ENCODE peak calls at places on chromosomes 2 and 18, in seven cellular contexts. P is GF-D8, H is EH, Z is NCI-H2081, V is D341Med, G is WERI-Rb-1, N is thoracic aorta. M is an unnamed sample.

GRCh38 chr2:239822146-239822945 is 202.8 kb downstream of the NDUFA10 start:
- DNase-seq in P (no peak), H (no peak), Z (no peak), V (peak; percentile 5), G (no peak), N (no peak), M (no peak)

GRCh38 chr2:197121255-197121654 is 189.3 kb downstream of the ANKRD44 start:
- DNase-seq in P (no peak), H (no peak), Z (peak; percentile 30), V (no peak), G (no peak), N (no peak), M (no peak)

GRCh38 chr2:66030553-66030952 is 404.4 kb upstream of the MEIS1 start:
- DNase-seq in P (no peak), H (peak; percentile 24), Z (no peak), V (no peak), G (no peak), N (no peak), M (no peak)

GRCh38 chr18:67483237-67483636 is 33.3 kb downstream of the DSEL start:
- DNase-seq in P (no peak), H (no peak), Z (no peak), V (no peak), G (no peak), N (no peak), M (no peak)

GRCh38 chr2:127569274-127570065 is 34.0 kb downstream of the MYO7B start:
- DNase-seq in P (no peak), H (peak; percentile 79), Z (no peak), V (no peak), G (no peak), N (peak; percentile 66), M (peak; percentile 74)

GRCh38 chr2:12884713-12885282 is 168.1 kb downstream of the TRIB2 start:
- DNase-seq in P (no peak), H (peak; percentile 99), Z (no peak), V (no peak), G (no peak), N (peak; percentile 3), M (peak; percentile 79)

GRCh38 chr2:239370403-239370802 is 30.4 kb downstream of the HDAC4 start:
- DNase-seq in P (no peak), H (no peak), Z (no peak), V (no peak), G (no peak), N (no peak), M (no peak)

GRCh38 chr18:71398530-71398929 is 1109.7 kb downstream of the SOCS6 start:
- DNase-seq in P (no peak), H (no peak), Z (peak; percentile 37), V (no peak), G (peak; percentile 50), N (no peak), M (no peak)

GRCh38 chr2:167826906-167827305 is 420.5 kb downstream of the STK39 start:
- DNase-seq in P (no peak), H (no peak), Z (no peak), V (no peak), G (no peak), N (no peak), M (no peak)

GRCh38 chr2:42567806-42568429 is 514 bp upstream of the MTA3 start:
- DNase-seq in P (no peak), H (peak; percentile 19), Z (peak; percentile 26), V (peak; percentile 48), G (peak; percentile 45), N (no peak), M (peak; percentile 17)

GRCh38 chr2:234495801-234496441 is 960 bp downstream of the ARL4C start:
- DNase-seq in P (no peak), H (peak; percentile 39), Z (no peak), V (peak; percentile 23), G (peak; percentile 50), N (no peak), M (peak; percentile 53)

GRCh38 chr2:238690673-238690965 is 157.3 kb upstream of the TWIST2 start:
- DNase-seq in P (no peak), H (no peak), Z (no peak), V (no peak), G (no peak), N (no peak), M (no peak)

GRCh38 chr2:227939271-227940027 is 68.0 kb downstream of the DAW1 start:
- DNase-seq in P (no peak), H (peak; percentile 56), Z (peak; percentile 50), V (peak; percentile 59), G (peak; percentile 46), N (no peak), M (peak; percentile 15)

GRCh38 chr2:74505448-74506246 is 1.8 kb downstream of the PCGF1 start:
- DNase-seq in P (no peak), H (no peak), Z (no peak), V (no peak), G (no peak), N (no peak), M (no peak)

GRCh38 chr2:68646303-68646702 is 2.9 kb downstream of the PROKR1 start:
- DNase-seq in P (no peak), H (no peak), Z (no peak), V (peak; percentile 35), G (peak; percentile 38), N (no peak), M (no peak)

GRCh38 chr2:45435316-45435715 is 175.8 kb downstream of the SRBD1 start:
- DNase-seq in P (no peak), H (peak; percentile 97), Z (no peak), V (peak; percentile 10), G (no peak), N (no peak), M (no peak)

GRCh38 chr2:69570474-69570873 is 73.1 kb downstream of the AAK1 start:
- DNase-seq in P (no peak), H (no peak), Z (no peak), V (no peak), G (no peak), N (no peak), M (no peak)

GRCh38 chr2:71851094-71851755 is 296.4 kb downstream of the CYP26B1 start:
- DNase-seq in P (no peak), H (no peak), Z (no peak), V (no peak), G (no peak), N (no peak), M (no peak)

GRCh38 chr2:209473930-209474419 is 50.1 kb downstream of the MAP2 start:
- DNase-seq in P (peak; percentile 6), H (peak; percentile 95), Z (no peak), V (no peak), G (no peak), N (no peak), M (peak; percentile 72)

GRCh38 chr2:154425999-154426398 is 272.5 kb upstream of the KCNJ3 start:
- DNase-seq in P (no peak), H (no peak), Z (no peak), V (no peak), G (no peak), N (no peak), M (no peak)